ENCODE peak calls at places on chromosomes 2 and 18, in six cellular contexts. E is endodermal cell; D is stimulated activated CD8-positive, alpha-beta memory T cell treated with anti-CD3 and anti-CD28 coated beads, Interleukin-4, amount 100 ng/mL, for 1 hour; A is A673; I is ureter; F is activated naive CD4-positive, alpha-beta T cell treated with anti-CD3 and anti-CD28 coated beads for 36 hours. Y is an unnamed sample.

GRCh38 chr2:112629823-112630222 is 15.9 kb upstream of the SLC20A1 start:
- DNase-seq in D (no peak), E (no peak), A (no peak), I (no peak), F (no peak), Y (no peak)

GRCh38 chr2:58891828-58892366 is 650.8 kb upstream of the FANCL start:
- DNase-seq in A (no peak), E (no peak), F (no peak), I (no peak), D (no peak), Y (no peak)

GRCh38 chr2:182553483-182553882 is 126.6 kb upstream of the PDE1A start:
- DNase-seq in D (no peak), F (no peak), A (no peak), E (no peak), I (no peak), Y (no peak)

GRCh38 chr2:23692901-23693605 is 233.9 kb downstream of the ATAD2B start:
- DNase-seq in F (no peak), A (no peak), E (no peak), I (no peak), D (no peak), Y (no peak)

GRCh38 chr2:236661064-236661761 is 91.6 kb downstream of the ACKR3 start:
- DNase-seq in E (peak), D (no peak), F (no peak), I (peak), A (no peak), Y (no peak)

GRCh38 chr18:23641143-23641720 is 21.5 kb downstream of the ANKRD29 start:
- DNase-seq in D (no peak), E (no peak), F (no peak), A (no peak), I (no peak), Y (no peak)

GRCh38 chr2:174024524-174025270 is 59.5 kb upstream of the SP3 start:
- DNase-seq in A (peak), F (no peak), I (peak), E (no peak), D (no peak), Y (peak)

GRCh38 chr2:6254446-6254845 is 562.3 kb downstream of the SOX11 start:
- DNase-seq in I (no peak), A (peak), D (no peak), E (no peak), F (no peak), Y (no peak)

GRCh38 chr2:46079996-46080560 is 217.1 kb upstream of the EPAS1 start:
- DNase-seq in D (no peak), A (no peak), I (no peak), F (no peak), E (no peak), Y (no peak)